ENCODE peak calls at places on chromosome 10, in eight cellular contexts. R is heart right ventricle; C is CD4-positive, alpha-beta memory T cell; G is psoas muscle; D is CD8-positive, alpha-beta memory T cell; M is A549; K is heart left ventricle; Z is hepatocyte. H is an unnamed sample.

GRCh38 chr10:117322258-117322657 is 53.0 kb downstream of the PDZD8 start:
- DNase-seq in R (no peak), C (no peak), G (no peak), D (no peak), M (no peak), K (no peak), Z (no peak), H (no peak)

GRCh38 chr10:73744690-73744994 is 470 bp downstream of the SEC24C start:
- DNase-seq in R (no peak), C (no peak), G (peak; percentile 74), D (no peak), M (peak; percentile 65), K (peak; percentile 66), Z (peak; percentile 85), H (peak; percentile 63)

GRCh38 chr10:14975672-14976273 is 16.6 kb downstream of the MEIG1 start:
- DNase-seq in R (no peak), C (no peak), G (no peak), D (no peak), M (no peak), K (no peak), Z (no peak), H (no peak)

GRCh38 chr10:59176241-59177030 is at the start of gene PHYHIPL:
- DNase-seq in R (no peak), C (no peak), G (peak; percentile 40), D (no peak), M (peak; percentile 4), K (peak; percentile 19), Z (peak; percentile 69), H (no peak)

GRCh38 chr10:101292194-101293006 is 61.6 kb upstream of the BTRC start:
- DNase-seq in R (peak; percentile 28), C (no peak), G (peak; percentile 65), D (no peak), M (no peak), K (peak; percentile 39), Z (peak; percentile 50), H (no peak)

GRCh38 chr10:113073549-113074189 is 123.6 kb downstream of the TCF7L2 start:
- DNase-seq in R (peak; percentile 54), C (no peak), G (peak; percentile 78), D (no peak), M (peak; percentile 92), K (peak; percentile 84), Z (peak; percentile 91), H (peak; percentile 94)

GRCh38 chr10:125551247-125551646 is 131.7 kb downstream of the TEX36 start:
- DNase-seq in R (no peak), C (no peak), G (no peak), D (no peak), M (no peak), K (no peak), Z (no peak), H (no peak)

GRCh38 chr10:103661198-103661950 is 167.9 kb downstream of the NEURL1 start:
- DNase-seq in R (peak; percentile 80), C (peak; percentile 39), G (peak; percentile 90), D (peak; percentile 78), M (no peak), K (peak; percentile 87), Z (peak; percentile 83), H (peak; percentile 98)

GRCh38 chr10:14554091-14554842 is 220.4 kb downstream of the FAM107B start:
- DNase-seq in R (no peak), C (no peak), G (no peak), D (no peak), M (no peak), K (no peak), Z (peak; percentile 41), H (no peak)

GRCh38 chr10:77304192-77304591 is 333.4 kb downstream of the KCNMA1 start:
- DNase-seq in R (no peak), C (no peak), G (no peak), D (no peak), M (no peak), K (no peak), Z (no peak), H (no peak)

GRCh38 chr10:77309103-77310013 is 328.2 kb downstream of the KCNMA1 start:
- DNase-seq in R (no peak), C (no peak), G (no peak), D (no peak), M (no peak), K (no peak), Z (no peak), H (no peak)

GRCh38 chr10:77308084-77308732 is 329.4 kb downstream of the KCNMA1 start:
- DNase-seq in R (no peak), C (no peak), G (no peak), D (no peak), M (no peak), K (no peak), Z (no peak), H (no peak)

GRCh38 chr10:77306666-77307065 is 330.9 kb downstream of the KCNMA1 start:
- DNase-seq in R (no peak), C (no peak), G (no peak), D (no peak), M (no peak), K (no peak), Z (no peak), H (no peak)

DNA sequence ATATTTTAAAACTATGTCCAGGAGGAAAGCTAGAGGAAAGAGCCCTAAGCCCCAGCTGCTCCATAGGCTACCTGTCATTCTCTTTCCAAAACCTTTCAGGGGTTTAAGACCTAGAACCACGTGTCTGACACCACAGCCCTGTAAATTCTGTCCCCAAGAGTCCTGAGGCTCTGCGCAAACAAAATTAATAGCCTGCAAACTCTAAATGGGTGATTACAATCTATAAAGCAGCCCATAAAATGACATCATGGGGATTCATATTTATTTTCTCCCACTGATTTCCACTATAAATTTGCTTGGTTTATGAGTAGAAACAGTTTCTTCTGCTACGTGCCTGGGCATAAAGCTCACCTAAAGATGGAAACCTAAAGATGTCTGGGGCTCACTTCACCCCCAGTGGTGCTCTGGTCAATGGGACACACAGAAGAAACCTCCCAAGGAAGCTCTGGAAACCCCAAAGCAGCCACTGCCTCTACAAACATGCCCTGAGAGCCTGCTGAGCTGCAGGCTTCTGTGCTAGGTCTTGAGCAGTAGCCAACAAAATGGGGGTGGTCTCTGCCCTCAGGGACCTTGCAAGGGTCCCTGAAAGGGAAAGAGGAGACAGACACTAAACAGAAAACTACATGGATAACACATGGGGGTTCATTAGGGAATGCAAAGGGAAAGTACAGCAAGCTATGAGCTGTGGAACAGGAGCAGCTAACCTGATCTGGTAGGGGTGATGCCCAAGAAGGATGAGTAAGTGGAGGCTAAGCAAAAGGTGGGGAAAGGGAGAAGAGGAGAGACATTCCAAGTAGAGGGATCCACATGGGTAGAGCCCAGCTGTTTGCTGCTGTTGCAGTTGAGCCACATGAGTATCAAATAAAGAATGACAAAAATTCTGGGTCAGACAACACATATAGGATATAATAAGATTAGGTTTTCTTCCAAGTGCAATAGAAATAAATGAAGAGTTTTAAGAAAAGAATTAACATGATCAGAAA is 331.7 kb downstream of the KCNMA1 start:
- DNase-seq in R (no peak), C (no peak), G (no peak), D (no peak), M (no peak), K (no peak), Z (no peak), H (no peak)
- H3K27ac ChIP-seq in R (no peak overlapping the region), C (no peak overlapping the region), G (no peak overlapping the region), D (no peak overlapping the region), M (no peak overlapping the region), K (no peak overlapping the region), Z (no peak overlapping the region), H (no peak overlapping the region)

GRCh38 chr10:29174389-29174788 is 114.5 kb upstream of the LYZL1 start:
- DNase-seq in R (no peak), C (no peak), G (no peak), D (no peak), M (no peak), K (no peak), Z (no peak), H (no peak)

GRCh38 chr10:29181936-29182335 is 106.9 kb upstream of the LYZL1 start:
- DNase-seq in R (no peak), C (no peak), G (no peak), D (no peak), M (no peak), K (no peak), Z (no peak), H (no peak)

GRCh38 chr10:29176845-29177244 is 112.0 kb upstream of the LYZL1 start:
- DNase-seq in R (no peak), C (no peak), G (no peak), D (no peak), M (no peak), K (no peak), Z (no peak), H (no peak)

DNA sequence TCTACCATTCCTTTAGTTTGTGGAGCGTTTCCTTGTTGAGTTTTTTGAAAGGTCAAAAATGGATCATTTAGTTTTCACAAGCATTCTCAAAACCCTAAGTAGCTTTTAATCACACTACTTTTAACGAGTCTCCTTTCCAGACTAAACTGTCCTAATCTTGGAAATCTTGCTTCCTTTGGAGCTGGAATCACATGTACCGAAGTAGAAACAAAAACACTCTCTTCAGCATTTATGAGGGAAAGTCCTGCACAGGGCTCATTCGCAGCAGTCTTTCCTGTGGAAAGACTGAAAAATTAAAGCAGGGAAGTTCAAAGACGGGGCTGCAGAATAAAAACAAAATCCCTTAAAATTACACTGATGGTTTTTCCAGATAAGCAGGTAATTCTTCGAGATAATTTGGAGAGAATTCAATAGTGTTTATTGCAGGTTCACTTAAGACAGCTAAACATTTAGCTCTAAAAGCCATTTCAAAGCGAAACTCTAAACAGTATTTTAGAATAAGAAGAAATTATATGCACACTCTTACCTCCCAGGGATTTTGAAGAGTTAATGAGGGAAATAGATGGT is 111.5 kb upstream of the LYZL1 start:
- DNase-seq in R (no peak), C (no peak), G (no peak), D (no peak), M (no peak), K (no peak), Z (no peak), H (no peak)
- H3K4me3 ChIP-seq in R (no peak overlapping the region), C (no peak overlapping the region), G (no peak overlapping the region), D (no peak overlapping the region), M (no peak overlapping the region), K (no peak overlapping the region), Z (peak overlapping the region; percentile 0), H (no peak overlapping the region)

GRCh38 chr10:97497572-97498075 is 598 bp downstream of the MMS19 start:
- DNase-seq in R (peak; percentile 78), C (peak; percentile 56), G (peak; percentile 89), D (peak; percentile 75), M (peak; percentile 97), K (peak; percentile 88), Z (peak; percentile 90), H (peak; percentile 89)

GRCh38 chr10:97498076-97498840 is at the start of gene MMS19:
- DNase-seq in R (peak; percentile 100), C (peak; percentile 100), G (peak; percentile 100), D (peak; percentile 99), M (peak; percentile 98), K (peak; percentile 100), Z (peak; percentile 100), H (peak; percentile 100)

GRCh38 chr10:97499561-97500296 is 1.0 kb downstream of the UBTD1 start:
- DNase-seq in R (peak; percentile 74), C (no peak), G (peak; percentile 90), D (no peak), M (peak; percentile 17), K (peak; percentile 79), Z (no peak), H (peak; percentile 82)

GRCh38 chr10:97500297-97500575 is 1.5 kb downstream of the UBTD1 start:
- DNase-seq in R (no peak), C (no peak), G (no peak), D (no peak), M (no peak), K (no peak), Z (no peak), H (no peak)

GRCh38 chr10:97498841-97499560 is at the start of gene UBTD1:
- DNase-seq in R (peak; percentile 60), C (no peak), G (peak; percentile 78), D (no peak), M (peak; percentile 27), K (peak; percentile 54), Z (peak; percentile 81), H (peak; percentile 61)
- H3K4me1 ChIP-seq in R (peaks cover 13% of the 10 kb centered on the region), C (peaks cover 47% of the 10 kb centered on the region), G (peaks cover 62% of the 10 kb centered on the region), D (peaks cover 35% of the 10 kb centered on the region), M (peaks cover 23% of the 10 kb centered on the region), K (peaks cover 7% of the 10 kb centered on the region), Z (peaks cover 28% of the 10 kb centered on the region), H (no peaks in the 10 kb centered on the region)

GRCh38 chr10:11551915-11552602 is 59.4 kb downstream of the USP6NL start:
- DNase-seq in R (no peak), C (no peak), G (no peak), D (no peak), M (peak; percentile 19), K (no peak), Z (peak; percentile 57), H (no peak)
- H3K27ac ChIP-seq in R (no peak overlapping the region), C (no peak overlapping the region), G (no peak overlapping the region), D (no peak overlapping the region), M (peak overlapping the region; percentile 16), K (no peak overlapping the region), Z (peak overlapping the region; percentile 76), H (no peak overlapping the region)

H was measured in tibial artery.